ENCODE peak calls at places on chromosomes 16 and 17, in eight cellular contexts. J is psoas muscle, R is GM12878, X is AG04450, C is IMR-90, H is ascending aorta, W is OCI-LY7, M is HCT116. K is an unnamed sample.
A peak's percentile ranks its signal among the peaks of the same experiment; 100 is the strongest.

GRCh38 chr16:61792194-61792904 is 243.9 kb downstream of the CDH8 start:
- DNase-seq in J (no peak), R (no peak), X (no peak), C (no peak), H (no peak), W (no peak), M (no peak), K (no peak)

GRCh38 chr17:57913576-57914273 is 41.5 kb downstream of the CUEDC1 start:
- DNase-seq in J (no peak), R (no peak), X (no peak), C (no peak), H (no peak), W (no peak), M (no peak), K (no peak)

GRCh38 chr16:81545470-81546175 is 101.0 kb downstream of the CMIP start:
- DNase-seq in J (no peak), R (no peak), X (no peak), C (no peak), H (no peak), W (no peak), M (no peak), K (no peak)

GRCh38 chr16:51648521-51648920 is 497.5 kb upstream of the SALL1 start:
- DNase-seq in J (no peak), R (no peak), X (no peak), C (no peak), H (no peak), W (no peak), M (no peak), K (no peak)

GRCh38 chr17:21674242-21674731 is 18.0 kb upstream of the KCNJ18 start:
- DNase-seq in J (no peak), R (no peak), X (no peak), C (no peak), H (peak; percentile 61), W (no peak), M (no peak), K (no peak)

GRCh38 chr16:65845466-65846209 is 520.9 kb upstream of the CDH5 start:
- DNase-seq in J (no peak), R (no peak), X (no peak), C (peak; percentile 1), H (no peak), W (no peak), M (no peak), K (no peak)

GRCh38 chr17:49407981-49408501 is 6.6 kb downstream of the PHB1 start:
- DNase-seq in J (peak; percentile 78), R (no peak), X (peak; percentile 23), C (peak; percentile 56), H (no peak), W (peak; percentile 82), M (peak; percentile 50), K (peak; percentile 82)

GRCh38 chr17:76307299-76307965 is 644 bp downstream of the QRICH2 start:
- DNase-seq in J (no peak), R (no peak), X (no peak), C (no peak), H (no peak), W (no peak), M (no peak), K (no peak)

GRCh38 chr17:80955078-80955477 is 36.6 kb upstream of the CHMP6 start:
- DNase-seq in J (no peak), R (no peak), X (no peak), C (no peak), H (peak; percentile 46), W (no peak), M (no peak), K (no peak)

GRCh38 chr17:68794636-68795503 is 160.3 kb downstream of the ABCA8 start:
- DNase-seq in J (peak; percentile 50), R (no peak), X (peak; percentile 26), C (peak; percentile 60), H (no peak), W (peak; percentile 35), M (no peak), K (no peak)

GRCh38 chr17:75090871-75091854 is 3.4 kb downstream of the SLC16A5 start:
- DNase-seq in J (peak; percentile 73), R (no peak), X (no peak), C (no peak), H (no peak), W (no peak), M (no peak), K (no peak)

GRCh38 chr17:14316131-14316854 is 15.4 kb downstream of the HS3ST3B1 start:
- DNase-seq in J (no peak), R (no peak), X (no peak), C (peak; percentile 62), H (no peak), W (no peak), M (no peak), K (no peak)

DNA sequence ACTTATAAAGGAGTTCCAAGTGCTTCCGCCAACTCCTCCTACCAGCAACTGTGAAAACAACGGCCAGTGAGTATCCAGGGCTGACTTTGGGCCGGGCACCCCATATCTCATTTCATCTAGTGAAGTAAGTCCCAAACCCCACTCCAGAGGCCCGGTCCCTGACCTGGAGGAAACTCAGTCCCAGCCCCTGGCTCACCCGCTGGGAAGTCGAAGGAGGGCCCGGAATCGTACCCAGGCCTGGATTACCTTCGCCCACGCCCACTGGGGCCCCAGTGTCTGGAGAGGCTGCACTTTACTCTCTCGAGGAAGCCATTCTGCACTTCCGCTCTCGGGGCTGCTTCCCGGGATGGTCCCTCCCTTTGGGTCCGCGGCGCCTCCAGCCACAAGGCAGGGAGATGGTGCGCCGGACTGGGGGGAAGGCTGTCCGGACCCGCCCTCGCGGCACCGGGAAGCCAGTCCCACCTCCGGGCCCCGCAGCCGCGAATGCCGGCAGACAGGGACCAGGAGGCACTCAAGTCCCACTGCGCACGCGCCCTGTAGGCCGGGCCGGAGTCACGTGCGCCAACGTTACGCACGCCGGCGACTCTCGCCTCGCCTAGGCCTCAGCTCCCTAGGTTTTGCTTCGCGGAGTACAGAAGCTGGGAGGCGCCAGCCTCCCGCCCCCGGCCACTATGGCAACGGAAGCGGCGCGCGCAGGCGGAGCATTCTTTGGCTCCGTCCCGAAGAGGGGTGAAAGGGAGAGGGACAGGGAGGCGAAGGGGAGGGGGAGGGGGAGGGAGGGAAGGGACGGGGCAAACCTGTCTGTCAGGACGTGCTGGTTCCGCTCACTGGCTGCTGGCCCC is at the start of gene CMTR2:
- DNase-seq in J (peak; percentile 97), R (peak; percentile 86), X (peak; percentile 96), C (peak; percentile 97), H (peak; percentile 95), W (peak; percentile 90), M (peak; percentile 95), K (peak; percentile 94)
- TF ChIP-seq CTCF in J (no peak), R (no peak), X (no peak), C (no peak), H (no peak), W (no peak), M (no peak), K (no peak)

GRCh38 chr17:17304521-17304985 is 1.4 kb downstream of the NT5M start:
- DNase-seq in J (no peak), R (no peak), X (no peak), C (no peak), H (no peak), W (peak; percentile 65), M (no peak), K (no peak)

GRCh38 chr17:17303010-17303846 is at the start of gene NT5M:
- DNase-seq in J (peak; percentile 82), R (no peak), X (no peak), C (peak; percentile 58), H (peak; percentile 84), W (peak; percentile 85), M (no peak), K (peak; percentile 71)

GRCh38 chr17:17306181-17306580 is 3.0 kb downstream of the NT5M start:
- DNase-seq in J (no peak), R (no peak), X (no peak), C (no peak), H (no peak), W (no peak), M (no peak), K (no peak)

GRCh38 chr17:17305282-17305801 is 2.2 kb downstream of the NT5M start:
- DNase-seq in J (no peak), R (peak; percentile 50), X (no peak), C (no peak), H (no peak), W (peak; percentile 90), M (no peak), K (no peak)

DNA sequence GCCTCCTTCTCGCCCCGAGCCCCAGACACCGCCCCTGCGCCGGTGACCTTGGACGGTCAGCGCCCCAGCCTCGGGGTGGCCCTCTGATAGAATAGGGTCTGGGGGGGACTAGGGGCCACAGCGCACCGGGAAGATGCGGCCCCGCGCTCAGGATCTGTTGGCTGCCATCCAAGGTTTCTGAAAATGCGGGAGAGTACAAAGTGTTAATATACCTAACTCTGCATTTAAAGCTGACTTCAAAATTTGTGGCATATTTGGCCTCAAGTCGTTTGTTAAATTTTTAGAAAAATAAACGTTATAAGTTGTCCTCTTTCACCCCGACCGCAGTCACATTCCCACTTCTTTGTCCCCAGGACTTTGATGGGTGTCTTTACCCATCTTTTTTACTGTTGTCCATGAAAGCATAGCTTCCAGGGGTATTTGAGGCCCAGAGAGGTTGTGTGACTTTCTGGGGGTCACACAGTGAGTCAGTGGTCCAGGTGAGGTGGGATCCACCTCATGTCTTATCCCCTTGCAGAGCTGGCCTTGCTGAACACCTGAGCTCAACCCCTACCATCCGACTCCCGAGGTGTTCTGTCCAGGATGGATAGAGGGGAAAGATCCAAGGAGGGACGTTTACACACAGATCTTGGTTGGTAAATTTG is 796 bp downstream of the NT5M start:
- DNase-seq in J (no peak), R (no peak), X (no peak), C (no peak), H (no peak), W (no peak), M (no peak), K (no peak)
- H3K4me3 ChIP-seq in J (peak overlapping the region; percentile 72), R (peak overlapping the region; percentile 94), X (peak overlapping the region; percentile 62), C (peak overlapping the region; percentile 78), H (peak overlapping the region; percentile 73), W (peak overlapping the region; percentile 70), M (peak overlapping the region; percentile 54), K (peak overlapping the region; percentile 71)

DNA sequence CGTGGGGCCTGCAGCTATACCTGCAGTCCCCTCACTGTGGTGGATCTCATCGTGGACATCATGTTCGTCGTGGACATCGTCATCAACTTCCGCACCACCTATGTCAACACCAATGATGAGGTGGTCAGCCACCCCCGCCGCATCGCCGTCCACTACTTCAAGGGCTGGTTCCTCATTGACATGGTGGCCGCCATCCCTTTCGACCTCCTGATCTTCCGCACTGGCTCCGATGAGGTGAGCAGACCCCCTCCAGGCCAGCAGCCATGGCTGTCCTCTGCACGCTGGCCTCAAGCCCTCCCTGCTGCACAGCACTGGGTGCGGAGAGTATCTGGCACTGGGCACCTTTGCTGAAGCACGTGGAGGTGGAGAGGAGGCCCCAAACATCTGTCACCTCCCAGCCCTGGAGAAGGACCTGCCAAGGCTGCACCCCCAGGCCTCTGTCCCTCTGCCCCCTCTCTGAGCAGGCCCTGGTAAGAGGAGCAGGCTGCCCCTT is 11.0 kb downstream of the KCNH6 start:
- DNase-seq in J (no peak), R (no peak), X (no peak), C (no peak), H (no peak), W (no peak), M (no peak), K (no peak)
- H3K27ac ChIP-seq in J (no peak overlapping the region), R (no peak overlapping the region), X (no peak overlapping the region), C (no peak overlapping the region), H (no peak overlapping the region), W (no peak overlapping the region), M (no peak overlapping the region), K (no peak overlapping the region)

GRCh38 chr16:88481851-88482250 is 28.8 kb downstream of the ZFPM1 start:
- DNase-seq in J (no peak), R (no peak), X (no peak), C (no peak), H (no peak), W (peak; percentile 20), M (no peak), K (no peak)
- TF ChIP-seq CTCF in J (no peak), R (no peak), X (no peak), C (no peak), H (no peak), W (no peak), M (no peak), K (no peak)

GRCh38 chr16:85046957-85047866 is 19.6 kb downstream of the KIAA0513 start:
- DNase-seq in J (peak; percentile 24), R (no peak), X (no peak), C (no peak), H (no peak), W (no peak), M (no peak), K (peak; percentile 53)
- H3K4me3 ChIP-seq in J (no peak overlapping the region), R (no peak overlapping the region), X (no peak overlapping the region), C (no peak overlapping the region), H (no peak overlapping the region), W (no peak overlapping the region), M (no peak overlapping the region), K (no peak overlapping the region)